ENCODE peak calls at places on chromosomes 16 and 17, in six cellular contexts. I is mucosa of descending colon, C is GM12865, M is lung, N is astrocyte, V is MM.1S. R is an unnamed sample.

GRCh38 chr16:88069397-88070168 is 118.3 kb downstream of the BANP start:
- DNase-seq in C (peak; percentile 87), I (peak; percentile 83), N (no peak), M (no peak), V (peak; percentile 77), R (no peak)

GRCh38 chr17:72715906-72716572 is 376.4 kb downstream of the SLC39A11 start:
- DNase-seq in C (no peak), N (peak; percentile 97), V (no peak), I (no peak), M (no peak), R (peak; percentile 94)

GRCh38 chr17:43877031-43877430 is 30.1 kb downstream of the CD300LG start:
- DNase-seq in C (no peak), V (no peak), M (no peak), N (no peak), I (no peak), R (no peak)

GRCh38 chr17:49318438-49318965 is 43.5 kb downstream of the ZNF652 start:
- DNase-seq in C (no peak), I (no peak), N (no peak), V (no peak), M (no peak), R (no peak)

GRCh38 chr16:77211880-77212735 is 12.9 kb downstream of the SYCE1L start:
- DNase-seq in I (peak; percentile 77), N (no peak), M (peak; percentile 49), V (peak; percentile 42), C (peak; percentile 77), R (no peak)

GRCh38 chr16:3063617-3064389 is 1.6 kb upstream of the IL32 start:
- DNase-seq in V (no peak), I (peak; percentile 14), N (no peak), C (no peak), M (no peak), R (no peak)

GRCh38 chr16:30786115-30786935 is 680 bp downstream of the ZNF629 start:
- DNase-seq in C (no peak), N (peak; percentile 45), I (no peak), M (no peak), V (no peak), R (peak; percentile 77)

GRCh38 chr17:7404737-7405412 is 978 bp upstream of the TMEM256 start:
- DNase-seq in I (peak; percentile 77), V (no peak), M (peak; percentile 45), C (no peak), N (no peak), R (peak; percentile 32)

GRCh38 chr17:15422392-15422957 is 44.9 kb downstream of the CDRT4 start:
- DNase-seq in V (no peak), M (no peak), C (no peak), N (no peak), I (no peak), R (no peak)

GRCh38 chr16:57377080-57377841 is 5.0 kb downstream of the CX3CL1 start:
- DNase-seq in N (no peak), C (peak; percentile 93), V (no peak), M (no peak), I (peak; percentile 43), R (no peak)

GRCh38 chr17:66775262-66775661 is 59.7 kb upstream of the CACNG5 start:
- DNase-seq in V (no peak), C (no peak), I (no peak), M (no peak), N (no peak), R (no peak)

GRCh38 chr17:43627657-43628650 is 33.8 kb downstream of the MEOX1 start:
- DNase-seq in N (no peak), M (no peak), V (no peak), I (no peak), C (no peak), R (no peak)

GRCh38 chr16:578870-579405 is 9.2 kb downstream of the PIGQ start:
- DNase-seq in M (peak; percentile 75), I (no peak), V (peak; percentile 85), N (peak; percentile 41), C (peak; percentile 87), R (peak; percentile 27)

GRCh38 chr17:44375196-44376017 is 11.8 kb upstream of the FAM171A2 start:
- DNase-seq in M (no peak), V (no peak), N (no peak), C (no peak), I (peak; percentile 40), R (no peak)

GRCh38 chr17:34167359-34167758 is 87.7 kb upstream of the CCL2 start:
- DNase-seq in M (no peak), I (no peak), V (no peak), C (no peak), N (no peak), R (no peak)

GRCh38 chr16:79751785-79752184 is 151.2 kb upstream of the MAF start:
- DNase-seq in M (peak; percentile 34), C (no peak), N (peak; percentile 29), V (no peak), I (no peak), R (no peak)

GRCh38 chr16:9661336-9661735 is 520.9 kb downstream of the GRIN2A start:
- DNase-seq in M (no peak), I (no peak), V (no peak), N (no peak), C (no peak), R (no peak)

GRCh38 chr17:14245002-14245401 is 8.3 kb upstream of the CDRT15 start:
- DNase-seq in C (no peak), V (no peak), N (no peak), I (no peak), M (no peak), R (no peak)
- H3K4me3 ChIP-seq in C (no peak overlapping the region), V (no peak overlapping the region), N (no peak overlapping the region), I (no peak overlapping the region), M (no peak overlapping the region), R (no peak overlapping the region)

DNA sequence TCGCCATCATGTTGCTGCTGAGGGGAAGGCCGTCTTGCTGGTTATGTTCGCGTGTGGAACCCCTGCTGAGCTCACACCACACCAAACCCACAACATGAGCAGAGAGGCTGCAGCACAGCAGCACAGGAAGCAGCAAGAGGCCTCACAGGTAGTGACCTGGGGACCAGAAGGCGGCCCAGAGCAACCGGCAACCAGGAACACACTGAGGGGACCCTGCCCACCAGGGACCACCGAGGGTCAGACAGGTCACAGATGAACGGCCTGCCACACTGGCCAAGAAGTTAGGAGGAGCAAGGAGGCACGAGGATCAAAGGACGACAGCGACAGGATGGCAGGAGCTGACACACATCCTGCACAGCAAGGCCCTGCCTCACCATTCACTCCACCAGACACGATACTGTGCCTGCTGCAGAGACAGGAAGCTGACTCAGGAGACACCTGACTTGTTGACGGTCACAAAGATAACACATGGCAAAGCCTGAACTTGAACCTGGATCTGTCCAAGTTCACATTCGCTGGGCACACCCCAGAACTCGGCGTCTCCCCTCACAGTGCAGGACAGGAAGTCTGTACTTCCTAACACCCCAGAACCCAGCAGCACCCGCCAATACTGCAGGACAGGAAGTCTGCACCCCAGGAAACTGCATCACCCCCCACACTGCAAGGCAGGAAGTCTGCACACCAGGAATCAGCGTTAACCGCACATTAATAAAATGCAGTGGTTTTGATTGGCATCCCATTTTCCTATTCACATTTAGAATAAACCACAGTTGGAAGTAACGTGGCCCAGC is 98.5 kb downstream of the ZNF778 start:
- DNase-seq in N (peak; percentile 93), C (peak; percentile 79), M (peak; percentile 47), V (peak; percentile 84), I (peak; percentile 76), R (peak; percentile 89)
- H3K4me3 ChIP-seq in N (no peak overlapping the region), C (no peak overlapping the region), M (no peak overlapping the region), V (no peak overlapping the region), I (no peak overlapping the region), R (no peak overlapping the region)

DNA sequence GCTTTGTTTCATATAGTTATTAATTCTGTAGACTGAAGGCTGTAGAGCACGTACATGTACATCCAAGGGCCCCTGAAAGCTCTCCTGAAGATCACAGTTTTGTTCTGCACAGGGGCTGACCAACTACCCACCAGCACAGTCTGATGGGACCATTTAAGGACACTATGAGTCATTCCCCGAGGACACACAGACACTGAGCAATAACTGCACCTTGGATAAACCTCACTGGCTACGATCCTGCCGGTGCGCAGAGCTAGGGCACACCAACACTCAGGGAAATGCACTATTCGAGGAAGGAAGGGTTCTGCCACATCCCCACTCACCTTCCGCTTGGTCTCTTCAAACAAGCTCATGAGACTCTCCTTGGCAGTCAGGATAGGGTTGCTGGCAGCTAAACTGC is 20.3 kb downstream of the SMG6 start:
- DNase-seq in N (no peak), V (no peak), M (no peak), I (no peak), C (no peak), R (no peak)
- H3K4me3 ChIP-seq in N (no peak overlapping the region), V (no peak overlapping the region), M (no peak overlapping the region), I (no peak overlapping the region), C (no peak overlapping the region), R (no peak overlapping the region)

DNA sequence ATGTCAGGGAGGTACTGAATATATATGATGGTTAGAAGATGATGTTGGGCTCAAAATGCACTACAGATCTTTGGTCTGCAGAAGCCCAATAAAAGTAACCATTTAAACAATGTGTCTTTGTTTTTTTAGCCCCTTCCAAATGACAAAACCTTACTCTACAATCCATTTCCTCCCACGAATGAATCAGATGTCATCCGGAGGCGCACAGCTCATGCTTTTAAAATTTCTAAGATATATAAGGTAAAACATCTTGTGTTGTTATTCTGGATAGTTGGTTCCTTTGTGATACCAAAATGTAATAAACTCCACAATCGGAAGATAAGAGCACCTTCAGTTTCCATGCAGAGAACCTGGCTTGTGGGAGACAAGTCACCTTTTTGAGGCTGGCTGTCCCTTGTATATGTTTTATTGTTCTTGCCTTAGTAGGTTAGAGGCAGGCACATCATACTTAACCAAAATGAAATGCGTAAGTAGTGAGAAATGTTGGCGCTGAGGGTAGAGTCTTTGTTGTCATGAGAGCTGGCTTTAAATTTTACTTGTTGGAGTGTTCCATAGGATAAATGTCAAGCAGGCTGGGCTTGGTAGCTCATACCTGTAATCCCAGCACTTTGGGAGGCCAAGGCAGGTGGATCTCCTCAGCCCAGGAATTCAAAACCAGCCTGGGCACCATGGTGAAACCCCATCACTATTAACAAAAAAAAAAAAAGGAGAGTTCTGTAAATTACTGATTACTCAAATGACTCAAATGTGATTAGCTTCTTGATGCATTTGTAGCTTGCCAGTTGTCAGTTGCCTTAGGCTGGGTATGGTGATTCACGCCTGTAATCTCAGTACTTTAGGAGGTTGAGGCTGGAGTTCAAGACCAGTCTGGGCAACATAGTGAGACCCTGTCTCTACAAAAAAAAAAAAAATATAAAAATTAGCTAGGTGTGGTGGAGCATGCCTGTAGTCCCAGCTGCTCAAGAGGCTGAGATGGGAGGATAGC is 19.7 kb upstream of the SNTB2 start:
- DNase-seq in C (no peak), I (no peak), M (no peak), N (peak; percentile 65), V (no peak), R (peak; percentile 27)
- H3K4me3 ChIP-seq in C (no peak overlapping the region), I (no peak overlapping the region), M (no peak overlapping the region), N (peak overlapping the region; percentile 19), V (no peak overlapping the region), R (no peak overlapping the region)

DNA sequence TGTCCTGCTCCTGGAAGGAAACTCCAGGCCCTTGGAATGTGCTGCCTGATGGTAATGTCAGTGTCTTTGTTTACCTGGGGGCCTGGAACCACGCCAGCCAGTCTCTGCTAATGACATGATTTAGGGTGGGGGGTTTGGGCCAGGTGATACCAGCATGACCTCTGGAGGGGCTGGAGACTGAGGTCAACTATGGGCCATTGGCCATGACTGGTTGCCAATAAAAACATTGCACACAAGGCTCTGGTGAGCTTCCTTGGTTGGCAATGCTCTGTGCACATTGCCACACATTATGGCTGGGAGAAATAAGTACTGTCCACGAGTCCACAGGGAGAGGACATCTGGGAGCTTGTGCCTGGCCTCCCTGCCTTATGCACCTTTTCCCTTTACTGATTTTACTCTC is 52.5 kb downstream of the LITAF start:
- DNase-seq in V (no peak), M (no peak), N (no peak), I (no peak), C (no peak), R (no peak)
- H3K4me3 ChIP-seq in V (no peak overlapping the region), M (no peak overlapping the region), N (no peak overlapping the region), I (no peak overlapping the region), C (no peak overlapping the region), R (no peak overlapping the region)

GRCh38 chr17:36641331-36641876 is 40.0 kb downstream of the MRM1 start:
- DNase-seq in C (no peak), V (no peak), M (no peak), N (no peak), I (no peak), R (no peak)
- H3K4me3 ChIP-seq in C (no peak overlapping the region), V (no peak overlapping the region), M (no peak overlapping the region), N (peak overlapping the region; percentile 42), I (no peak overlapping the region), R (peak overlapping the region; percentile 32)

R was measured in brain microvascular endothelial cell.